ENCODE peak calls at places on chromosomes 13 and 19, in nine cellular contexts. C is activated naive CD4-positive, alpha-beta T cell; Z is DMS153; B is hepatocyte; H is RPMI8226; I is EH; D is endothelial cell; W is stimulated activated CD8-positive, alpha-beta memory T cell treated with anti-CD3 and anti-CD28 coated beads, Interleukin-7, amount 100 ng/mL, for 1 hour; T is effector memory CD4-positive, alpha-beta T cell. V is an unnamed sample.

GRCh38 chr13:110108348-110109139 is 198.4 kb downstream of the COL4A1 start:
- DNase-seq in C (no peak), Z (peak; percentile 81), B (peak; percentile 91), H (no peak), I (peak; percentile 85), D (peak; percentile 77), W (no peak), T (no peak), V (peak; percentile 80)

GRCh38 chr13:27130223-27131015 is 41.2 kb downstream of the USP12 start:
- DNase-seq in C (no peak), Z (no peak), B (no peak), H (no peak), I (peak; percentile 66), D (no peak), W (no peak), T (no peak), V (no peak)

GRCh38 chr19:12786149-12786870 is 5.0 kb upstream of the JUNB start:
- DNase-seq in C (no peak), Z (no peak), B (no peak), H (peak; percentile 64), I (no peak), D (no peak), W (no peak), T (no peak), V (peak; percentile 63)

GRCh38 chr19:7657047-7657779 is 11.6 kb upstream of the RETN start:
- DNase-seq in C (no peak), Z (no peak), B (no peak), H (peak; percentile 27), I (no peak), D (no peak), W (no peak), T (no peak), V (no peak)

GRCh38 chr19:35703343-35703742 is 1.0 kb upstream of the ZBTB32 start:
- DNase-seq in C (no peak), Z (no peak), B (no peak), H (peak; percentile 11), I (no peak), D (no peak), W (no peak), T (no peak), V (no peak)

GRCh38 chr13:80894930-80895329 is 554.0 kb upstream of the SPRY2 start:
- DNase-seq in C (no peak), Z (no peak), B (no peak), H (no peak), I (no peak), D (no peak), W (no peak), T (no peak), V (no peak)

GRCh38 chr13:27171244-27171829 is at the start of gene USP12:
- DNase-seq in C (no peak), Z (no peak), B (peak; percentile 81), H (peak; percentile 14), I (no peak), D (no peak), W (no peak), T (no peak), V (peak; percentile 37)

GRCh38 chr19:35135389-35135909 is 590 bp upstream of the LGI4 start:
- DNase-seq in C (peak; percentile 33), Z (peak; percentile 31), B (peak; percentile 88), H (peak; percentile 64), I (peak; percentile 67), D (peak; percentile 85), W (no peak), T (no peak), V (peak; percentile 84)

GRCh38 chr13:101416181-101417042 is at the start of gene NALCN:
- DNase-seq in C (no peak), Z (no peak), B (peak; percentile 40), H (no peak), I (peak; percentile 33), D (peak; percentile 37), W (no peak), T (no peak), V (peak; percentile 22)

GRCh38 chr13:102198418-102199322 is 203.2 kb downstream of the FGF14 start:
- DNase-seq in C (no peak), Z (no peak), B (no peak), H (no peak), I (no peak), D (no peak), W (no peak), T (no peak), V (no peak)

V was measured in left ventricle myocardium inferior.